ENCODE peak calls at places on chromosomes 11 and 22, in nine cellular contexts. N is RWPE2; A is osteoblast; Z is CD8-positive, alpha-beta memory T cell; L is astrocyte; J is colonic mucosa; G is A549; M is mesendoderm; F is IMR-90. D is an unnamed sample.

GRCh38 chr22:35310556-35311550 is 11.2 kb downstream of the TOM1 start:
- DNase-seq in M (no peak), N (no peak), F (no peak), Z (no peak), L (no peak), A (peak; percentile 36), J (peak; percentile 80), G (no peak), D (no peak)

GRCh38 chr11:8108430-8108829 is 27.4 kb downstream of the TUB start:
- DNase-seq in G (no peak), F (no peak), N (no peak), L (no peak), A (no peak), J (no peak), Z (no peak), M (no peak), D (no peak)

GRCh38 chr11:26583550-26583949 is 11.5 kb upstream of the MUC15 start:
- DNase-seq in J (no peak), F (no peak), G (peak; percentile 20), M (no peak), L (no peak), N (peak; percentile 57), Z (no peak), A (no peak), D (no peak)

GRCh38 chr11:100738701-100739100 is 51.6 kb downstream of the ARHGAP42 start:
- DNase-seq in N (no peak), F (no peak), J (no peak), Z (no peak), G (no peak), M (no peak), L (no peak), A (no peak), D (no peak)

GRCh38 chr11:64850979-64851567 is 6.6 kb upstream of the CDC42BPG start:
- DNase-seq in Z (peak; percentile 62), N (no peak), A (peak; percentile 95), L (no peak), J (no peak), M (no peak), G (no peak), F (no peak), D (no peak)

GRCh38 chr11:84800755-84801346 is 826.3 kb downstream of the DLG2 start:
- DNase-seq in L (peak; percentile 35), A (peak; percentile 54), Z (no peak), M (peak; percentile 45), F (peak; percentile 36), N (no peak), G (peak; percentile 41), J (no peak), D (no peak)

GRCh38 chr22:44393066-44393465 is 80.3 kb upstream of the SHISAL1 start:
- DNase-seq in G (no peak), Z (no peak), N (peak; percentile 26), M (no peak), A (peak; percentile 68), J (no peak), F (no peak), L (no peak), D (no peak)

GRCh38 chr11:11691296-11692141 is 69.7 kb upstream of the GALNT18 start:
- DNase-seq in F (no peak), J (no peak), M (peak; percentile 76), A (no peak), N (no peak), L (no peak), Z (no peak), G (no peak), D (no peak)

GRCh38 chr11:105227363-105227762 is 87.8 kb upstream of the CARD18 start:
- DNase-seq in J (no peak), A (no peak), N (no peak), G (no peak), M (no peak), F (no peak), Z (no peak), L (no peak), D (no peak)

GRCh38 chr11:39965701-39966100 is 1493.8 kb downstream of the LRRC4C start:
- DNase-seq in A (no peak), M (no peak), L (no peak), N (no peak), Z (no peak), J (no peak), F (no peak), G (no peak), D (no peak)

GRCh38 chr11:134915212-134915611 is 503.2 kb upstream of the B3GAT1 start:
- DNase-seq in J (no peak), F (no peak), N (no peak), G (no peak), A (no peak), L (peak; percentile 67), M (no peak), Z (no peak), D (no peak)

GRCh38 chr11:74685905-74686304 is 45.3 kb downstream of the CHRDL2 start:
- DNase-seq in N (peak; percentile 9), F (no peak), Z (no peak), M (no peak), A (no peak), G (no peak), L (no peak), J (no peak), D (no peak)

GRCh38 chr11:116276051-116277044 is 496.4 kb downstream of the BUD13 start:
- DNase-seq in F (peak; percentile 30), L (peak; percentile 25), M (peak; percentile 91), J (peak; percentile 83), G (peak; percentile 82), N (no peak), Z (peak; percentile 46), A (peak; percentile 90), D (peak; percentile 75)

GRCh38 chr22:38240734-38241252 is 32.0 kb downstream of the TMEM184B start:
- DNase-seq in M (peak; percentile 95), J (peak; percentile 67), L (peak; percentile 94), A (peak; percentile 96), Z (no peak), G (peak; percentile 73), N (no peak), F (peak; percentile 91), D (peak; percentile 50)

GRCh38 chr11:9386901-9387300 is 2.4 kb downstream of the IPO7 start:
- DNase-seq in A (no peak), L (no peak), Z (no peak), M (no peak), F (no peak), G (no peak), J (no peak), N (no peak), D (no peak)

GRCh38 chr22:32281092-32281491 is 25.9 kb upstream of the SLC5A4 start:
- DNase-seq in G (peak; percentile 1), J (no peak), N (peak; percentile 82), Z (no peak), A (no peak), M (no peak), F (no peak), L (peak; percentile 57), D (no peak)

GRCh38 chr11:59680287-59681154 is 11.7 kb upstream of the PATL1 start:
- DNase-seq in Z (peak; percentile 44), F (peak; percentile 83), L (peak; percentile 49), G (peak; percentile 89), M (peak; percentile 93), A (peak; percentile 18), J (peak; percentile 82), N (no peak), D (peak; percentile 64)

GRCh38 chr11:104526006-104526405 is 362.1 kb upstream of the PDGFD start:
- DNase-seq in L (no peak), Z (no peak), M (no peak), N (no peak), F (no peak), J (no peak), G (no peak), A (no peak), D (no peak)

GRCh38 chr22:45504703-45505341 is 2.1 kb downstream of the FBLN1 start:
- DNase-seq in J (no peak), M (peak; percentile 79), Z (no peak), L (no peak), G (no peak), F (peak; percentile 37), A (peak; percentile 98), N (no peak), D (no peak)

GRCh38 chr11:66970808-66971442 is 4.2 kb upstream of the C11orf86 start:
- DNase-seq in L (peak; percentile 100), Z (no peak), F (peak; percentile 100), G (peak; percentile 99), J (no peak), M (peak; percentile 23), N (peak; percentile 87), A (peak; percentile 98), D (no peak)

DNA sequence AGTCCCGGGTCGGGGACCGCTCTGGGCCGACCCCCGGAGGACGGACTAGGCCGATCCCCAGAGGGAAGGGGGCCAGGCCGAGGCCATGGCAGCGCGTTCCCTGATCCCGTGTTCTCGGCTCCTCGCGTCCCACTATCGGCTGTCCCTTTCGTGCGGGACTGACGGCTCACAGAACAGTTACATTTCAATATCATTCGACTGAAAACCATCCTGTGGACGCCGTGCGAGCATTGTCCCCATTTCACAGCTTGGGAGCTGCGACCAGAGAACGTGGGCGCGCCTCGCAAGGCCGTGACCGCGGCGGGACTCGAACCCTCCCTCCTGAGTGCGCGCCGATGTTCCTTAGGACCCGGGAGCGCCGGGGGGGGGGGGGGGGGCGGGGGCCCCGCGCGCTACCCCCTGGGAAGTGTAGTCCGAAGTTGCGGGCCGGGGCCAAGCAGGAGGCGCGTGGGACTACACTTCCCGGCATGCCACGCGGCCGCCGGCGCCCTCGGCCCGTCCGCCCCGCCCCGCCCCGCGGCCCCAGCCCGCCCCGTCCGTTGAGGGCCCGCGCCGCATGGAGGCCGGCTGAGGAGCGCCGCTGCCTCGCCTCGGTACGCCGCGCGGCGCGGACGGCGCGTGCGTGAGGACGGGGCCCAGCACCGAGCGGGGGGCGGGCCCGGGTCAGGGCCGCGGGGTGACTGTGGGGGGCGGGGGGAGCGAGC is at the start of gene TRABD:
- DNase-seq in J (peak; percentile 86), N (no peak), A (peak; percentile 100), M (peak; percentile 93), F (peak; percentile 82), Z (peak; percentile 86), G (peak; percentile 84), L (peak; percentile 61), D (peak; percentile 57)
- H3K4me1 ChIP-seq in J (peaks cover 26% of the 10 kb centered on the region), N (peaks cover 12% of the 10 kb centered on the region), A (peaks cover 11% of the 10 kb centered on the region), M (peaks cover 2% of the 10 kb centered on the region), F (peaks cover 19% of the 10 kb centered on the region), Z (peaks cover 35% of the 10 kb centered on the region), G (peaks cover 28% of the 10 kb centered on the region), L (peaks cover 22% of the 10 kb centered on the region), D (peaks cover 7% of the 10 kb centered on the region)

GRCh38 chr22:27797793-27798525 is 3.6 kb downstream of the MN1 start:
- DNase-seq in Z (no peak), A (peak; percentile 76), M (no peak), J (no peak), N (no peak), L (no peak), G (no peak), F (no peak), D (no peak)
- H3K4me1 ChIP-seq in Z (peaks cover 4% of the 10 kb centered on the region), A (no peaks in the 10 kb centered on the region), M (peaks cover 10% of the 10 kb centered on the region), J (peaks cover 6% of the 10 kb centered on the region), N (no peaks in the 10 kb centered on the region), L (peaks cover 35% of the 10 kb centered on the region), G (peaks cover 8% of the 10 kb centered on the region), F (peaks cover 11% of the 10 kb centered on the region), D (peaks cover 14% of the 10 kb centered on the region)

GRCh38 chr22:23237841-23238240 is 57.5 kb downstream of the BCR start:
- DNase-seq in G (no peak), Z (no peak), M (no peak), A (no peak), L (no peak), F (no peak), J (no peak), N (no peak), D (no peak)
- H3K4me1 ChIP-seq in G (no peaks in the 10 kb centered on the region), Z (peaks cover 58% of the 10 kb centered on the region), M (peaks cover 29% of the 10 kb centered on the region), A (peaks cover 35% of the 10 kb centered on the region), L (peaks cover 47% of the 10 kb centered on the region), F (peaks cover 21% of the 10 kb centered on the region), J (no peaks in the 10 kb centered on the region), N (peaks cover 22% of the 10 kb centered on the region), D (peaks cover 15% of the 10 kb centered on the region)

GRCh38 chr22:50101870-50102565 is 12.2 kb downstream of the MOV10L1 start:
- DNase-seq in L (no peak), A (no peak), J (no peak), F (no peak), G (no peak), Z (no peak), M (no peak), N (no peak), D (no peak)
- H3K4me1 ChIP-seq in L (no peaks in the 10 kb centered on the region), A (no peaks in the 10 kb centered on the region), J (no peaks in the 10 kb centered on the region), F (no peaks in the 10 kb centered on the region), G (no peaks in the 10 kb centered on the region), Z (no peaks in the 10 kb centered on the region), M (no peaks in the 10 kb centered on the region), N (peaks cover 11% of the 10 kb centered on the region), D (no peaks in the 10 kb centered on the region)

D was measured in iPS DF 6.9.